ENCODE peak calls at places on chromosomes 16 and 17, in four cellular contexts. C, Z, X and T are unnamed samples.

GRCh38 chr17:55996826-55997225 is 156.4 kb upstream of the ANKFN1 start:
- DNase-seq in C (no peak), Z (no peak), X (no peak), T (no peak)

GRCh38 chr17:40362696-40363479 is 1.6 kb downstream of the GJD3 start:
- DNase-seq in C (peak), Z (no peak), X (peak), T (peak)

GRCh38 chr16:15482068-15482747 is 47.8 kb downstream of the BMERB1 start:
- DNase-seq in C (peak), Z (peak), X (peak), T (peak)

GRCh38 chr16:50198802-50199410 is 45.8 kb downstream of the TENT4B start:
- DNase-seq in C (no peak), Z (no peak), X (no peak), T (no peak)

GRCh38 chr16:87790278-87791023 is 24.7 kb upstream of the KLHDC4 start:
- DNase-seq in C (no peak), Z (no peak), X (peak), T (peak)

GRCh38 chr16:2698996-2699750 is 16.9 kb downstream of the KCTD5 start:
- DNase-seq in C (no peak), Z (no peak), X (no peak), T (no peak)

GRCh38 chr17:38616361-38616760 is 10.6 kb upstream of the SRCIN1 start:
- DNase-seq in C (no peak), Z (no peak), X (no peak), T (peak)

GRCh38 chr17:18322522-18322921 is 7.4 kb downstream of the SMCR8 start:
- DNase-seq in C (no peak), Z (no peak), X (no peak), T (peak)

GRCh38 chr16:85750827-85751641 is at the start of gene C16orf74:
- DNase-seq in C (peak), Z (peak), X (peak), T (no peak)

GRCh38 chr16:24834459-24835335 is 11.1 kb upstream of the SLC5A11 start:
- DNase-seq in C (no peak), Z (peak), X (peak), T (peak)

GRCh38 chr16:77234611-77235010 is 35.4 kb downstream of the SYCE1L start:
- DNase-seq in C (no peak), Z (no peak), X (no peak), T (no peak)

GRCh38 chr16:28596840-28597691 is at the start of gene SULT1A2:
- DNase-seq in C (peak), Z (no peak), X (peak), T (no peak)

GRCh38 chr17:9645858-9646555 is 690 bp downstream of the USP43 start:
- DNase-seq in C (peak), Z (peak), X (peak), T (no peak)

GRCh38 chr17:44137891-44138709 is 3.6 kb upstream of the HROB start:
- DNase-seq in C (peak), Z (peak), X (peak), T (peak)

GRCh38 chr16:70749006-70749678 is 51.8 kb downstream of the VAC14 start:
- DNase-seq in C (peak), Z (peak), X (peak), T (no peak)

GRCh38 chr16:55759983-55760664 is 72.8 kb downstream of the CES1 start:
- DNase-seq in C (peak), Z (no peak), X (no peak), T (no peak)

GRCh38 chr17:34499576-34499975 is 79.8 kb upstream of the TMEM132E start:
- DNase-seq in C (no peak), Z (no peak), X (no peak), T (no peak)

GRCh38 chr17:62950067-62950466 is 16.0 kb upstream of the TANC2 start:
- DNase-seq in C (peak), Z (no peak), X (peak), T (no peak)

GRCh38 chr17:45132302-45132568 is at the start of gene PLCD3:
- DNase-seq in C (no peak), Z (no peak), X (no peak), T (no peak)

GRCh38 chr16:74567901-74568300 is 39.0 kb downstream of the GLG1 start:
- DNase-seq in C (no peak), Z (no peak), X (no peak), T (no peak)

GRCh38 chr17:57626520-57627210 is 118.4 kb downstream of the CCDC182 start:
- DNase-seq in C (no peak), Z (no peak), X (no peak), T (no peak)

GRCh38 chr17:51630101-51630671 is 369.8 kb downstream of the UTP18 start:
- DNase-seq in C (no peak), Z (peak), X (no peak), T (no peak)

GRCh38 chr16:89506791-89507191 is 1.4 kb upstream of the SPG7 start:
- DNase-seq in C (no peak), Z (no peak), X (no peak), T (no peak)

GRCh38 chr17:1315409-1315808 is 35.9 kb downstream of the TRARG1 start:
- DNase-seq in C (no peak), Z (no peak), X (no peak), T (no peak)

DNA sequence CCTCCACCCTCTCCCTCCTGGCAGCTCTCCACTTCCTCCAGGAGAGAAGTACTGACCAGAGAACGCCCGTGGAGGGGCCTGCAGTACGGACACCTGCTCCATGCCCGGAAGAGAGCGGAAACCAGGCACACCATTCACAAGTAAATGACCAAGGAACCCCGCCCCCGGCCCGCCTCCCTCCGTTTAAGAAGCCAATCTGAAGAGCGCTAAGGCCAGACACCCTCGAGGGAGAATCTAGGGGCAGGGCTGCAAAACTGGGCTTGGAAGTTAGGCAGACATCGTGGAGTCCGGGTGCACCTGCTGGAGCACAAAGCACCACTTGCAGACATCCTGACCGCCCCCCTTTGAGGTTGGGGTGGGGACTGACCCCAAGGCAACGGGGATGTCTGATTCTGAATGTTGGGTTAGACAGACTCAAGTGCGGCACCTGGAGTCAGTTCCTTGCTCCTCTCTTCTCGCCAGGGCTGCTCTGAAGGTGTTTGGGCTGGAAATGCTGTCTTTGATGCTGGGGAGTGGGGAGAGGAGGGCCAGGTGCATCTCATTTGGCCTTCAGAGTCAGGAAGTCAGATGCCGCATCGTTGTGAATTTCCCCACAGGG is 964 bp upstream of the FAAP100 start:
- DNase-seq in C (peak), Z (peak), X (peak), T (peak)
- TF ChIP-seq POLR2AphosphoS5 in C (no peak), Z (peak), X (no peak), T (peak)

DNA sequence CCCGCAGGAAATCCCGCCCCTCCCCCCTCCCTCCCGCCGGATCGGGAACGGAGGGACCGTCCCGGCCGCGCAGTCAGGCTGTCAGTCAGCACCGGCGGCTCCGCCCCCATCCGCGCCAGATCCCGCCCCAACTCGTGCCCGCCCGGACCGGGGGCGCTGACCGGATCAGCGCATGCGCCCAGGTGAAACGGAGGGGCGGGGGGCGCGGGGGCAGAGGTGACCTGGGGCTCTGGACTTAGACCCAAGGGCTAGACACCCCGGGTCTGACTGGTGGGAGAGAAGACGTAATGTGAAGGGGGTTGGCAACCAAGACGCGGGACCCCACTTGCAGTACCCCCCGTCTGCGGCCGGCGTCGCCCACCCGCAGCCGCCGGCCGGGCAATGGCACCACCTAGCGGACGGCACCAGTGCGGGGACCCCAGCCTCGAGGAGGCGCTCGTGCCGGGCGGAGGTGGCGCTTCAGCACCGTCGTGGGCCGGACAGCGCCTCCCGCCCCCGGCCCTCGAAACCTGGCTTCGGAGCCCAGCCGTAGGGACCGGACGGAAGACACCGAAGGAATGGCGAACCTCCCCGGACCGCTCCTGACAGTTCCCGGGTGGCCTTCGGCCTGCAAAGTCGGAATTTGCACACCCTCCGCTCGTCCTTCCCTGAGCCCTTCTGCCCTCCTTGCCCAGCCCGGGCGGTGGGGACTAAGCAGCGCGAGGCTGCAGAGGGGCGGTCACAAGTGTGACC is at the start of gene CASKIN2:
- DNase-seq in C (peak), Z (peak), X (peak), T (peak)
- TF ChIP-seq POLR2AphosphoS5 in C (peak), Z (peak), X (peak), T (no peak)

GRCh38 chr16:8887438-8887765 is 5.3 kb downstream of the LITAFD start:
- DNase-seq in C (no peak), Z (no peak), X (no peak), T (no peak)
- TF ChIP-seq POLR2AphosphoS5 in C (no peak), Z (no peak), X (no peak), T (no peak)

DNA sequence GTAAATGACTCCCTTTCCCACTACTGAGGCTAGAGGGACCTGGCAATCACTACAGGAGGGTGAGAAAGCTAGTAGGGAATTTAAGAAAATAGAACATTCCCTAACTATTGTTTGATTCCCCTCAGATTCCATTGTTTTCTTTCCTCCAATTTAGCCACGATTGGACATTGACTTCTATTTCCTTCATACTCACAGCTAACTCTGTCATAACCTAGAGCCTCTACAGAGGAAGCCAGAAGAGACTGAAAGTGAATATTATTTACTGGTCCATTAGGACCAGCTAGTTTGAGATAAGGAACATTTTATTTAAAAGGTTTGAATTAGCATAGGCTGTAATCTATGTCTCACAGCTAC is 14.9 kb downstream of the SNF8 start:
- DNase-seq in C (no peak), Z (no peak), X (no peak), T (no peak)
- TF ChIP-seq POLR2AphosphoS5 in C (no peak), Z (no peak), X (no peak), T (no peak)

GRCh38 chr17:4946312-4946976 is 1.9 kb downstream of the PFN1 start:
- DNase-seq in C (no peak), Z (no peak), X (no peak), T (no peak)
- TF ChIP-seq POLR2AphosphoS5 in C (no peak), Z (no peak), X (no peak), T (no peak)

GRCh38 chr16:10123141-10123540 is 59.1 kb downstream of the GRIN2A start:
- DNase-seq in C (no peak), Z (no peak), X (no peak), T (no peak)
- TF ChIP-seq POLR2AphosphoS5 in C (no peak), Z (no peak), X (no peak), T (no peak)